ENCODE peak calls at places on chromosomes 7 and 10, in six cellular contexts. D is endothelial cell of umbilical vein, I is hepatocyte, C is PC-9, N is heart right ventricle, S is MM.1S. Q is an unnamed sample.
A peak's percentile ranks its signal among the peaks of the same experiment; 100 is the strongest.

GRCh38 chr10:129621694-129622093 is 154.7 kb downstream of the MGMT start:
- DNase-seq in D (no peak), I (no peak), C (no peak), N (no peak), S (no peak), Q (no peak)

GRCh38 chr7:27863866-27864265 is 123.9 kb downstream of the TAX1BP1 start:
- DNase-seq in D (no peak), I (no peak), C (peak; percentile 41), N (no peak), S (no peak), Q (peak; percentile 79)

GRCh38 chr10:30155401-30155800 is 96.0 kb upstream of the JCAD start:
- DNase-seq in D (peak; percentile 77), I (no peak), C (no peak), N (peak; percentile 71), S (peak; percentile 51), Q (peak; percentile 34)

GRCh38 chr10:35424680-35425285 is 88.5 kb downstream of the CCNY start:
- DNase-seq in D (no peak), I (no peak), C (no peak), N (no peak), S (no peak), Q (no peak)

GRCh38 chr10:62934258-62934657 is 118.1 kb upstream of the EGR2 start:
- DNase-seq in D (no peak), I (no peak), C (no peak), N (peak; percentile 13), S (no peak), Q (no peak)

GRCh38 chr7:96699219-96699871 is 10.3 kb downstream of the SEM1 start:
- DNase-seq in D (no peak), I (no peak), C (no peak), N (no peak), S (no peak), Q (no peak)

GRCh38 chr10:79179404-79180309 is 110.9 kb downstream of the ZMIZ1 start:
- DNase-seq in D (peak; percentile 43), I (peak; percentile 61), C (no peak), N (no peak), S (no peak), Q (no peak)

GRCh38 chr7:7924303-7924702 is 44.3 kb upstream of the GLCCI1 start:
- DNase-seq in D (no peak), I (no peak), C (no peak), N (no peak), S (no peak), Q (no peak)

GRCh38 chr10:116787893-116788665 is 45.7 kb upstream of the HSPA12A start:
- DNase-seq in D (peak; percentile 62), I (peak; percentile 84), C (no peak), N (peak; percentile 81), S (peak; percentile 68), Q (peak; percentile 68)

GRCh38 chr10:30751678-30752331 is 122.3 kb upstream of the LYZL2 start:
- DNase-seq in D (peak; percentile 76), I (peak; percentile 81), C (no peak), N (peak; percentile 76), S (peak; percentile 63), Q (peak; percentile 53)

GRCh38 chr7:36462551-36463137 is 73.0 kb downstream of the ANLN start:
- DNase-seq in D (no peak), I (no peak), C (no peak), N (no peak), S (no peak), Q (no peak)

GRCh38 chr7:80724249-80724871 is 85.9 kb downstream of the CD36 start:
- DNase-seq in D (no peak), I (peak; percentile 18), C (no peak), N (no peak), S (no peak), Q (peak; percentile 29)

GRCh38 chr10:58291538-58292174 is 22.7 kb downstream of the CISD1 start:
- DNase-seq in D (peak; percentile 72), I (peak; percentile 72), C (peak; percentile 42), N (no peak), S (peak; percentile 57), Q (peak; percentile 65)

GRCh38 chr7:120939345-120939744 is 11.2 kb upstream of the ING3 start:
- DNase-seq in D (no peak), I (no peak), C (no peak), N (no peak), S (no peak), Q (no peak)

GRCh38 chr7:151783958-151784575 is 92.8 kb downstream of the PRKAG2 start:
- DNase-seq in D (no peak), I (no peak), C (no peak), N (no peak), S (no peak), Q (no peak)

GRCh38 chr10:2782265-2782664 is 285.1 kb upstream of the PFKP start:
- DNase-seq in D (no peak), I (no peak), C (no peak), N (no peak), S (peak; percentile 19), Q (no peak)

GRCh38 chr7:26580666-26581065 is 283.7 kb downstream of the SKAP2 start:
- DNase-seq in D (no peak), I (no peak), C (no peak), N (no peak), S (no peak), Q (no peak)

GRCh38 chr7:106285801-106286492 is 1.2 kb upstream of the NAMPT start:
- DNase-seq in D (peak; percentile 13), I (no peak), C (no peak), N (peak; percentile 50), S (peak; percentile 22), Q (peak; percentile 6)

GRCh38 chr10:1643161-1643910 is 94.0 kb downstream of the ADARB2 start:
- DNase-seq in D (no peak), I (peak; percentile 76), C (no peak), N (no peak), S (peak; percentile 12), Q (no peak)

GRCh38 chr7:151243411-151244155 is 4.9 kb downstream of the SMARCD3 start:
- DNase-seq in D (no peak), I (no peak), C (no peak), N (no peak), S (peak; percentile 75), Q (no peak)

GRCh38 chr10:95941115-95941514 is 33.3 kb downstream of the CC2D2B start:
- DNase-seq in D (no peak), I (no peak), C (no peak), N (no peak), S (no peak), Q (no peak)

GRCh38 chr10:113269333-113269732 is 283.5 kb upstream of the HABP2 start:
- DNase-seq in D (no peak), I (no peak), C (no peak), N (no peak), S (no peak), Q (no peak)

GRCh38 chr7:140230862-140231778 is 54.3 kb upstream of the KDM7A start:
- DNase-seq in D (peak; percentile 49), I (peak; percentile 42), C (no peak), N (peak; percentile 34), S (peak; percentile 55), Q (peak; percentile 29)

GRCh38 chr7:23938937-23939552 is 229.0 kb downstream of the STK31 start:
- DNase-seq in D (no peak), I (peak; percentile 73), C (peak; percentile 60), N (no peak), S (peak; percentile 48), Q (peak; percentile 27)

GRCh38 chr7:158976849-158977593 is 120.7 kb downstream of the DYNC2I1 start:
- DNase-seq in D (peak; percentile 77), I (peak; percentile 86), C (peak; percentile 71), N (peak; percentile 82), S (peak; percentile 89), Q (peak; percentile 72)

DNA sequence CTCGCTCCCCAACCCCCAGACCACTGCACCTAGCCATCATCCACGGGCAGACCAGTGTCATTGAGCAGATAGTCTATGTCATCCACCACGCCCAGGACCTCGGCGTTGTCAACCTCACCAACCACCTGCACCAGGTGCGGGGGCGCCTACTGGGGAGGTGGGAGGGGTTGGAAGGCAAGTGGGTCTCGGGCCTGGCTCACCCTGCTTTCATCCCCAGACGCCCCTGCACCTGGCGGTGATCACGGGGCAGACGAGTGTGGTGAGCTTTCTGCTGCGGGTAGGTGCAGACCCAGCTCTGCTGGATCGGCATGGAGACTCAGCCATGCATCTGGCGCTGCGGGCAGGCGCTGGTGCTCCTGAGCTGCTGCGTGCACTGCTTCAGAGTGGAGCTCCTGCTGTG is 4.6 kb downstream of the NFKB2 start:
- DNase-seq in D (no peak), I (no peak), C (no peak), N (no peak), S (no peak), Q (no peak)
- H3K36me3 ChIP-seq in D (no peaks in the 10 kb centered on the region), I (no peaks in the 10 kb centered on the region), C (no peaks in the 10 kb centered on the region), N (no peaks in the 10 kb centered on the region), S (peaks cover 15% of the 10 kb centered on the region), Q (peaks cover 22% of the 10 kb centered on the region)

DNA sequence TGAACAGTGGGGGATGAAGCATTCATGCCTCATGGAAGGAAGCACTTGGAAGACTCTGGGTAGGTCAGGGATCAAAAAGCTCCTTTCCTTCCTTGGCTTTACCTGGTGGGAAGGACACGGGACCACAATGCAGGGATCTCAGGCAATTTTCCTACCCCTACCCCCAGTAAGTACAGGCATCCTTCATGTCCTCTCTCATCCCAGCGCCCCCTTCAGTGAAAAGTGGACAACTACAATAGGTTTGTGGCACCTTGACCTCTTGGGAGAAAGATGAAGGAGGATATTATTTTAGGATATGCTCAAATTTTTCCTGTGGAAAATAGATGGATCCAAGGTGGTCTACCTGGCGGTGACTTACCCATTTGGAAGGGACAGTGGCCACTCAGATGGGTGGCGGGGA is 16.5 kb downstream of the AFAP1L2 start:
- DNase-seq in D (no peak), I (no peak), C (no peak), N (no peak), S (no peak), Q (no peak)
- H3K27ac ChIP-seq in D (no peak overlapping the region), I (no peak overlapping the region), C (no peak overlapping the region), N (no peak overlapping the region), S (no peak overlapping the region), Q (no peak overlapping the region)

DNA sequence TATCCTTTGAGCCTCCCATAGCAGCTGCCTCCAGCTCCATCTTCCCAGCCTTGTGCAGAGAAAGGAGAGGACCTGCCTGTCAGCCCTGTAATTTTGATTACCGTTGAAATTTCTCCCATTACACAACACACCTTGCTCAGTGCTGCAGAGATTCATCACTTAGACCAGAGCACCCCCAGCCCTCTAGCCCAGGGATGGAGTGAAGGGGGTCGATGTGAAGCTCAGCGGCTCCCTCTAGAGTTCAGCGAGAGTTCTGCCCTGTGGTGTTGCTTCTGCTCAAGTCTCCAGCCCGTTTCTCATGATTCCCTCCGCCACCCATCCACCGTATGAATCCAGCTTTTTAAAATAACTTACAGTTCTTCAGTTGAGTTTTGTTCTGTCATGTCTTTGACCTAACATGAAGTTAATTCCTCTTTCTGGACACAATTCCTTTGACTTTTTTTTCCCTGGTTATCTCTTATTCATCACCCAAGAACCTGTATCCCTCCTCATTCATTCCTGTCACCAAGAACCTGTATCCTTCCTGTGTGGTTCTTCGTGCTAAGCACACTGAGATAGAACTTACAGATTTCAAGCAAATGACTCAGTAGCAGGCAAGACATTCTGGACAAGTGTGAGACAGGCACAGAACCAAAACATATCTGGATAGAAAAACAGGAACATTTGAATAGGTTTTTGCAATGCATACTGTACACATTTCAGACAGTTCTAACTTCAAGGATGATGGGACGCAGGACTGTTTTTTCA is 34.9 kb upstream of the ZNF32 start:
- DNase-seq in D (no peak), I (no peak), C (no peak), N (no peak), S (peak; percentile 9), Q (peak; percentile 29)
- TF ChIP-seq CTCF in D (peak; percentile 65), I (peak; percentile 34), C (peak; percentile 56), N (peak; percentile 31), S (peak; percentile 47), Q (peak; percentile 77)

GRCh38 chr10:125865120-125865519 is 16.0 kb downstream of the DHX32 start:
- DNase-seq in D (no peak), I (no peak), C (no peak), N (no peak), S (no peak), Q (no peak)

GRCh38 chr10:125857185-125857760 is 23.8 kb downstream of the DHX32 start:
- DNase-seq in D (no peak), I (no peak), C (no peak), N (no peak), S (no peak), Q (no peak)

GRCh38 chr10:125859128-125859817 is 21.8 kb downstream of the DHX32 start:
- DNase-seq in D (no peak), I (no peak), C (no peak), N (no peak), S (peak; percentile 45), Q (no peak)
- H3K36me3 ChIP-seq in D (peaks cover 3% of the 10 kb centered on the region), I (no peaks in the 10 kb centered on the region), C (no peaks in the 10 kb centered on the region), N (no peaks in the 10 kb centered on the region), S (no peaks in the 10 kb centered on the region), Q (peaks cover 7% of the 10 kb centered on the region)

Q was measured in brain microvascular endothelial cell.